ENCODE peak calls at places on chromosome 13, in four cellular contexts. U is NCI-H1105 treated with DMSO at 0.1 percent for 48 hours, Q is iPS DF 6.9, V is progenitor cell of endocrine pancreas. Z is an unnamed sample.

GRCh38 chr13:102333320-102334181 is 68.3 kb downstream of the FGF14 start:
- DNase-seq in U (peak), Q (no peak), V (no peak), Z (no peak)

GRCh38 chr13:23384111-23384510 is 49.4 kb downstream of the SACS start:
- DNase-seq in U (no peak), Q (no peak), V (no peak), Z (peak)

GRCh38 chr13:41788552-41788951 is 172.4 kb downstream of the VWA8 start:
- DNase-seq in U (no peak), Q (no peak), V (no peak), Z (no peak)

GRCh38 chr13:51230473-51231105 is 8.4 kb downstream of the FAM124A start:
- DNase-seq in U (no peak), Q (no peak), V (no peak), Z (peak)

GRCh38 chr13:101025925-101026324 is 351.3 kb upstream of the TMTC4 start:
- DNase-seq in U (no peak), Q (no peak), V (no peak), Z (no peak)

GRCh38 chr13:98207411-98207810 is 30.3 kb upstream of the RNF113B start:
- DNase-seq in U (no peak), Q (no peak), V (no peak), Z (peak)

GRCh38 chr13:113839536-113840204 is 24.2 kb downstream of the GAS6 start:
- DNase-seq in U (no peak), Q (no peak), V (no peak), Z (no peak)

GRCh38 chr13:99873832-99874430 is 97.6 kb downstream of the ZIC5 start:
- DNase-seq in U (no peak), Q (no peak), V (no peak), Z (no peak)

GRCh38 chr13:48990900-48991299 is 15.2 kb downstream of the FNDC3A start:
- DNase-seq in U (no peak), Q (no peak), V (no peak), Z (no peak)